ENCODE peak calls at places on chromosome 6, in four cellular contexts. W, J, K and D are unnamed samples.

GRCh38 chr6:133894795-133895401 is 6.0 kb downstream of the TCF21 start:
- DNase-seq in K (no peak), W (no peak), J (no peak), D (no peak)

GRCh38 chr6:168403370-168404005 is 37.5 kb upstream of the SMOC2 start:
- DNase-seq in W (no peak), J (no peak), K (no peak), D (no peak)

GRCh38 chr6:36139431-36139830 is 9.1 kb downstream of the MAPK13 start:
- DNase-seq in K (no peak), J (peak), W (peak), D (no peak)

GRCh38 chr6:17551383-17551958 is 48.6 kb upstream of the FAM8A1 start:
- DNase-seq in W (no peak), J (no peak), K (no peak), D (no peak)

GRCh38 chr6:101102702-101103101 is 221.6 kb upstream of the ASCC3 start:
- DNase-seq in J (no peak), K (no peak), W (no peak), D (no peak)

GRCh38 chr6:155093430-155093829 is 98.3 kb downstream of the TIAM2 start:
- DNase-seq in W (no peak), K (no peak), J (no peak), D (no peak)

GRCh38 chr6:150302801-150303138 is 66.0 kb upstream of the IYD start:
- DNase-seq in J (no peak), K (no peak), W (no peak), D (no peak)

GRCh38 chr6:73774311-73774766 is 78.3 kb downstream of the CD109 start:
- DNase-seq in W (no peak), J (no peak), K (no peak), D (peak)

GRCh38 chr6:68160348-68160747 is 474.7 kb upstream of the ADGRB3 start:
- DNase-seq in J (no peak), W (no peak), K (no peak), D (no peak)

GRCh38 chr6:112622036-112622435 is 274.9 kb downstream of the RFPL4B start:
- DNase-seq in K (no peak), J (no peak), W (no peak), D (no peak)

GRCh38 chr6:12899080-12899815 is 182.7 kb downstream of the PHACTR1 start:
- DNase-seq in K (no peak), J (no peak), W (no peak), D (peak)

GRCh38 chr6:33800248-33800647 is 3.6 kb downstream of the MLN start:
- DNase-seq in J (no peak), K (no peak), W (no peak), D (no peak)

GRCh38 chr6:128807577-128807976 is 75.4 kb upstream of the LAMA2 start:
- DNase-seq in J (no peak), W (no peak), K (peak), D (no peak)

GRCh38 chr6:11194399-11195274 is 37.8 kb downstream of the NEDD9 start:
- DNase-seq in W (no peak), J (no peak), K (no peak), D (peak)

DNA sequence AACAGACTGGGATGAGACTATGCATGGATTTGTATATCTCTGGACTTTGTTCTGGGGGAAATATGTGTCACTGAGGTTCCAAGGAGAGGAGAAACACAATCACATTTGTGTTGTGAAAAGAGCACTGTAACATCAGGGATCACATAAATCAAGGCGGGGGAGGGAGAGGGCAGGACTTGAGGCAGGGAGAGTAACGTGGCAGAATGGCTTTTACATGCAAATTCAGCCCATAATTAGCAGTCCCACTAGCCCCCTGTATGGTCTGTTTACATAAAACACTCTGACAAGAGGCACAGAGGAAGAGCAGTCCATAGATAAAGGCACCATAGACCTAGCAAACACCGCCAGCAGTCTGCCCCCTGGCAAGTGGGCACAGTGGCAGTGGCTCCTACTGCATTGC is 82.8 kb downstream of the LYRM2 start:
- DNase-seq in J (no peak), K (no peak), W (no peak), D (no peak)
- TF ChIP-seq MAFK in J (no peak), K (no peak), W (no peak), D (no peak)

DNA sequence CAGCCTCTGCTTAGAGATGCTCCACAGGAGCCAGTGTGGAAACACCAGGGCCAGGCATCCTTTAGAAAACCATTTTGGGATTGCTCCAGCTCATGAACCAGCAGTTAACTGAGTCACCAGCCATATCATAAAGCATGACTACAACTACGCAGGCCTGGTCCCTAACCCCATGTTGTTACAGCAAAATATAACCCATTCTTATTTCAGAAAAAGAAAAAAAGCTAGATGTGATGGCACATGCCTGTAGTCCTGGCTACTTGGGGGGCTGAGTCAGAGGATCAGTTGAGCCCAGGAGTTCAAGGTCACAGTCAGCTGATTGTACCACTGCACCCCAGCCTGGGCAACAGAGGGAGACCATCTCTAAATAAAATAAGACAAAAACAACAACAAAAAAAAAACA is 36.8 kb downstream of the C6orf15 start:
- DNase-seq in J (no peak), K (no peak), W (no peak), D (no peak)
- TF ChIP-seq PHF8 in J (no peak), K (no peak), W (no peak), D (no peak)

DNA sequence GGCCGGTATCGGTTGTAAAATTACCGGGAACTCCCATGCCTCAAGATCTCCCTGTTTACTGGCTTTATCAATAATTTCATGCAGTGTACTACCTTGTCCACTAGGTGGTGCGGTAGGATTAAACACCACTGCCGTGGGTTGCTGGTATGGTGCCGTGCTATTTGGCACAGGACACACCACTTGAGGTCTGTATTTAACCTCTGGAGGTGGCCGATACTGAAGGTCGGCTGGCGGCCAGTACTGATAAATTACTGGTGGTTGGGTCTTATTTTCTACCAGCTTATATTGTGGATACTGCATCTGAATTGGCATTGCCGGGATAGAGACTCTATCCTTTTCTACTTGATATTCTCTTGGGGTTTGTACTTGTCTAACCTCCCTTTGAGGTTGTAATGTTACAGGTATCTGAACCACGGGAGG is 14.3 kb upstream of the PTCRA start:
- DNase-seq in W (peak), K (peak), J (peak), D (peak)
- TF ChIP-seq MAFK in W (no peak), K (no peak), J (no peak), D (no peak)

DNA sequence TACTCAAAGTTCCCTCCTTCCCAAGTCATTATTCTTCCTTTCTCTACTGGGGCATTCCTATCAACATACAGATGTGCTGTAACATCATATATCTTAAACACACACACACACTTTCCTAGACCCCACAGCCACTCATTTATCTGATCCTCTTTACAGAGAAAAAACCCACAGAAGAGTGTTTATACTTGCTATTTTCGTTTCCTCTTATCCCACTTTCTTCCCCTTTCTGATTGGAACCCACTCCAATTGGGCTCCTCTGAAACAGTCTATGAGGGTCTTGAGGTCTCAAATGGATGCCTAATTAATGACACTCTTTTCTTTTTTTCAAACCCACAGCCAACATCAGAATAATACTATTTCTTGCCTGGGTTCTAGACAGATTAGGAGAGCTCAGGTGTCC is 65.7 kb downstream of the CRYBG1 start:
- DNase-seq in K (no peak), J (no peak), W (no peak), D (no peak)
- TF ChIP-seq PHF8 in K (no peak), J (no peak), W (no peak), D (no peak)

DNA sequence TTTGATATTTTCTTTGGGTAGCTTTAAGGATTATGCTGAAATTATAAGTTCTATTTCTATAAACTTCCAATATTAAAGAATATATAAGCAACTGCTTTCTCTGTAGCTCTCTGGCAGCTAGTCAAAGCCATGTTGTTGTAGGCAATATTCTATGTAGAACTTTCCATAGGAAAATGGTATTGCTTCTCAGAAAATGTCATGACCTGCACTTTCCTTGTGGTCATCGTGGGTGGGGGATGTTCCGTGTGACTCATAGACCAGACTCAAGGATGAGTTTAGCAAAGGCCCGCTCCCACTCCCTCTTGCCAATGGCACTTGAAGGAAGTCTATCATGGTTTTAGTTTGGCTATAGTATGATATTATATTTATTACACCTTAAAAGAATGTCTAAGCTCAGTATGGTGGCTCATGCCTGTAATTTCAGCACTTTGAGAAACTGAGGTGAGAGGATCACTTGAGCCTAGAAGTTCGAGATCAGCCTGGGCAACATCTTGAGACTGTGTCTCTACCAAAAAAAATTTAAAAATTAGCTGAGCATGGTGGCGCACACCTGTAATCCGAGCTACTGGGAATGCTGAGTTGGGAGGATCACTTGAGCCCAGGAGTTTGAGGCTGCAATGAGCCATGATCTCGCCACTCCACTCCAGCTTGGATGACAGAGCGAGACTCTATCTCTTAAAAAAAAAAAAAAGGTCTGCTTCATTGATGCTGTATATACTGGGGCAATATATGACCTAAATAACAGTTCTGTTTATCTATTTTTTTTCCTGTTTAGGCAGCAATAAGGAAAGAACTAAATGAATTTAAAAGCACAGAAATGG is 36.6 kb upstream of the LTV1 start:
- DNase-seq in K (no peak), J (no peak), W (peak), D (no peak)
- TF ChIP-seq MAFK in K (no peak), J (no peak), W (peak), D (no peak)

DNA sequence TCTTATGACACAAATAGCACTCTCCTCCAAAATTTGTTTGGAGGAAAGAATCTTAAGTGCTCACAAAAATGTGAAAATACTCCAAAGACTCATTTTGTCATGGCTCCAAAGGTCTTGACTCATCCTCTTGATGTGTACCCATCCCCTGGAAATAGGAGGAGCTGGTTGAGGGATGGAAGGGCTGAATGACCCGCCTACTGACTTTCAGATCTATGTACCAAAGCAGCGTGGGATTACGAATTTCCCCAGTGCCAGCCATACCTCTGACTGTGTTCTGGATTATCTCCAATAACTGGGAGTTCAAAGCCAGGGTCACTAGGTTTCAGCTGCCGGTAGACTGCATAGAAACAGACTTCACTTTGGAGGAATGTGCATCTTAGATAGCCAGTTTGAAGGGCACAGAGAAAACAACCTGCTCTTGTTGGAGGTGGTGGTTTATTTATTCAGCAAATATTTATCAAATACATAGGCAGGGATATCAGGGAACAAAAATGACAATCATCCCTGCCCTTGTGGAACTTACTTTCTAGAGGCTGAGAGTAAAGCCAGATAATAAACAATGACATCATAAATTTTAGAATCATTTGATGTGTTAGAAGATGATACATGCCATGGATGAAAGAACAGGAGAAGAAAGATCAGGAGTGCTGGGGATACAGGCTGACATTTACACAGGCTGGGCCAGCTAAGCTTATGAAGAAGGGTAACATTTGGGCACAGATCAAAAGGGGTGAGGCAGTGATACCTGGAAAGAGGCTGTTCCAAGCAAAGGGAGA is 246.6 kb downstream of the TBXT start:
- DNase-seq in K (no peak), J (no peak), W (no peak), D (peak)
- TF ChIP-seq PHF8 in K (no peak), J (no peak), W (no peak), D (no peak)